ENCODE peak calls at places on chromosomes 1 and 21, in nine cellular contexts. Q is activated B cell treated with CpG ODN at 0.5 μM for 24 hours; D is OCI-LY7; F is neural progenitor cell; S is activated naive CD4-positive, alpha-beta T cell; Z is NCI-H1092 treated with DMSO at 0.1 percent for 48 hours; J is activated CD4-positive, alpha-beta T cell treated with anti-CD3 and anti-CD28 coated beads for 24 hours; T is hippocampal formation; K is AG20443. M is an unnamed sample.

GRCh38 chr21:46159841-46160562 is 4.6 kb upstream of the FTCD start:
- DNase-seq in Q (no peak), D (no peak), F (no peak), S (no peak), Z (no peak), J (no peak), T (no peak), K (no peak), M (no peak)

GRCh38 chr1:62144238-62144831 is 50.3 kb upstream of the L1TD1 start:
- DNase-seq in Q (no peak), D (peak), F (peak), S (no peak), Z (peak), J (peak), T (peak), K (peak), M (no peak)

GRCh38 chr1:30902653-30903290 is 5.8 kb downstream of the SDC3 start:
- DNase-seq in Q (no peak), D (no peak), F (no peak), S (no peak), Z (no peak), J (no peak), T (no peak), K (no peak), M (no peak)

GRCh38 chr1:246301553-246302250 is 205.4 kb downstream of the SMYD3 start:
- DNase-seq in Q (no peak), D (no peak), F (no peak), S (no peak), Z (no peak), J (no peak), T (no peak), K (no peak), M (no peak)

GRCh38 chr1:87598429-87598828 is 269.7 kb downstream of the LMO4 start:
- DNase-seq in Q (no peak), D (no peak), F (peak), S (no peak), Z (no peak), J (no peak), T (no peak), K (no peak), M (no peak)

GRCh38 chr21:26379561-26379960 is 193.5 kb downstream of the CYYR1 start:
- DNase-seq in Q (no peak), D (no peak), F (no peak), S (no peak), Z (no peak), J (no peak), T (no peak), K (no peak), M (no peak)

GRCh38 chr1:38512024-38512623 is 347.4 kb downstream of the RRAGC start:
- DNase-seq in Q (no peak), D (no peak), F (no peak), S (no peak), Z (no peak), J (no peak), T (no peak), K (no peak), M (no peak)

GRCh38 chr1:117753652-117754051 is 147.8 kb downstream of the TENT5C start:
- DNase-seq in Q (no peak), D (no peak), F (no peak), S (no peak), Z (no peak), J (no peak), T (no peak), K (no peak), M (peak)

GRCh38 chr1:195173753-195174152 is 1434.5 kb downstream of the KCNT2 start:
- DNase-seq in Q (no peak), D (no peak), F (no peak), S (no peak), Z (no peak), J (no peak), T (no peak), K (no peak), M (no peak)

GRCh38 chr1:175192630-175193338 is at the start of gene KIAA0040:
- DNase-seq in Q (peak), D (peak), F (peak), S (no peak), Z (peak), J (peak), T (no peak), K (peak), M (no peak)

GRCh38 chr1:5343256-5344020 is 648.8 kb downstream of the NPHP4 start:
- DNase-seq in Q (no peak), D (no peak), F (no peak), S (no peak), Z (no peak), J (no peak), T (no peak), K (no peak), M (no peak)

GRCh38 chr1:107196973-107197562 is 56.2 kb downstream of the NTNG1 start:
- DNase-seq in Q (no peak), D (peak), F (peak), S (no peak), Z (no peak), J (no peak), T (no peak), K (no peak), M (no peak)

GRCh38 chr1:223802602-223803001 is 43.1 kb downstream of the TP53BP2 start:
- DNase-seq in Q (no peak), D (no peak), F (no peak), S (no peak), Z (no peak), J (no peak), T (peak), K (no peak), M (no peak)

GRCh38 chr1:168235548-168235885 is 9.7 kb downstream of the SFT2D2 start:
- DNase-seq in Q (no peak), D (no peak), F (no peak), S (no peak), Z (no peak), J (no peak), T (no peak), K (peak), M (no peak)

GRCh38 chr1:92972413-92973129 is 11.3 kb upstream of the DIPK1A start:
- DNase-seq in Q (no peak), D (no peak), F (no peak), S (no peak), Z (no peak), J (no peak), T (no peak), K (no peak), M (no peak)

GRCh38 chr1:245129321-245129720 is 25.5 kb upstream of the KIF26B start:
- DNase-seq in Q (no peak), D (no peak), F (no peak), S (no peak), Z (no peak), J (no peak), T (no peak), K (no peak), M (no peak)

GRCh38 chr1:220680085-220680687 is 10.0 kb upstream of the C1orf115 start:
- DNase-seq in Q (no peak), D (peak), F (peak), S (no peak), Z (peak), J (no peak), T (peak), K (peak), M (no peak)

GRCh38 chr1:214496126-214496525 is 55.3 kb downstream of the PTPN14 start:
- DNase-seq in Q (no peak), D (no peak), F (no peak), S (no peak), Z (no peak), J (no peak), T (no peak), K (no peak), M (no peak)

GRCh38 chr1:20367626-20368025 is 77.0 kb downstream of the VWA5B1 start:
- DNase-seq in Q (no peak), D (no peak), F (no peak), S (no peak), Z (no peak), J (no peak), T (no peak), K (no peak), M (no peak)

GRCh38 chr1:109298666-109299086 is 8.1 kb downstream of the MYBPHL start:
- DNase-seq in Q (no peak), D (no peak), F (no peak), S (no peak), Z (no peak), J (no peak), T (peak), K (peak), M (no peak)

GRCh38 chr1:85258536-85259117 is 835 bp downstream of the C1orf52 start:
- DNase-seq in Q (no peak), D (peak), F (peak), S (no peak), Z (no peak), J (no peak), T (no peak), K (peak), M (no peak)

GRCh38 chr1:7644906-7645750 is 126.0 kb upstream of the VAMP3 start:
- DNase-seq in Q (no peak), D (no peak), F (no peak), S (no peak), Z (peak), J (no peak), T (peak), K (no peak), M (no peak)

GRCh38 chr1:178530037-178530402 is 17.1 kb downstream of the TEX35 start:
- DNase-seq in Q (no peak), D (no peak), F (no peak), S (no peak), Z (no peak), J (no peak), T (no peak), K (peak), M (no peak)

GRCh38 chr1:2976180-2976562 is 45.1 kb upstream of the ACTRT2 start:
- DNase-seq in Q (peak), D (no peak), F (no peak), S (no peak), Z (no peak), J (no peak), T (no peak), K (no peak), M (no peak)

GRCh38 chr1:55695151-55695550 is 480.0 kb upstream of the USP24 start:
- DNase-seq in Q (no peak), D (no peak), F (no peak), S (no peak), Z (no peak), J (no peak), T (no peak), K (no peak), M (no peak)

GRCh38 chr1:53025034-53025777 is 36.8 kb upstream of the PODN start:
- DNase-seq in Q (no peak), D (no peak), F (peak), S (no peak), Z (no peak), J (no peak), T (no peak), K (peak), M (no peak)

GRCh38 chr1:113811353-113811887 is 856 bp downstream of the RSBN1 start:
- DNase-seq in Q (no peak), D (peak), F (peak), S (no peak), Z (peak), J (no peak), T (peak), K (peak), M (no peak)

GRCh38 chr1:239844833-239845232 is 246.8 kb upstream of the FMN2 start:
- DNase-seq in Q (no peak), D (no peak), F (no peak), S (no peak), Z (no peak), J (no peak), T (no peak), K (no peak), M (no peak)

GRCh38 chr1:20125091-20125490 is 5.8 kb upstream of the PLA2G2D start:
- DNase-seq in Q (no peak), D (no peak), F (no peak), S (no peak), Z (no peak), J (no peak), T (no peak), K (no peak), M (no peak)

GRCh38 chr1:151680812-151681211 is 35.8 kb downstream of the CELF3 start:
- DNase-seq in Q (no peak), D (no peak), F (no peak), S (no peak), Z (no peak), J (no peak), T (no peak), K (peak), M (peak)

GRCh38 chr1:3593745-3594144 is 17.6 kb downstream of the MEGF6 start:
- DNase-seq in Q (no peak), D (no peak), F (no peak), S (no peak), Z (no peak), J (no peak), T (no peak), K (no peak), M (no peak)

GRCh38 chr1:230064283-230064682 is 2.8 kb upstream of the GALNT2 start:
- DNase-seq in Q (no peak), D (no peak), F (no peak), S (no peak), Z (no peak), J (no peak), T (no peak), K (no peak), M (no peak)